ENCODE peak calls at places on chromosome 11, in six cellular contexts. Q is IMR-90, I is H1, D is neuronal stem cell, L is H9, X is trophoblast cell. N is an unnamed sample.
A peak's percentile ranks its signal among the peaks of the same experiment; 100 is the strongest.

GRCh38 chr11:46120711-46121327 is 435 bp downstream of the PHF21A start:
- DNase-seq in I (peak; percentile 64), L (peak; percentile 83), Q (peak; percentile 78), D (peak; percentile 73), X (peak; percentile 35), N (peak; percentile 91)

GRCh38 chr11:119011476-119011875 is 6.7 kb downstream of the RPS25 start:
- DNase-seq in I (no peak), L (no peak), Q (no peak), X (no peak), D (no peak), N (no peak)

GRCh38 chr11:130127509-130127908 is 32.1 kb upstream of the ST14 start:
- DNase-seq in X (no peak), I (no peak), Q (no peak), D (no peak), L (no peak), N (no peak)

GRCh38 chr11:75577198-75577597 is 15.1 kb downstream of the SERPINH1 start:
- DNase-seq in Q (peak; percentile 38), L (peak; percentile 56), I (peak; percentile 88), D (no peak), X (no peak), N (peak; percentile 40)

GRCh38 chr11:76150141-76150540 is 56.2 kb downstream of the WNT11 start:
- DNase-seq in Q (no peak), X (no peak), L (no peak), I (no peak), D (no peak), N (no peak)

GRCh38 chr11:503179-503981 is 3.7 kb downstream of the RNH1 start:
- DNase-seq in X (no peak), D (no peak), I (no peak), L (no peak), Q (peak; percentile 19), N (no peak)

GRCh38 chr11:42870480-42870879 is 441.3 kb upstream of the API5 start:
- DNase-seq in Q (no peak), D (no peak), L (no peak), I (no peak), X (no peak), N (no peak)

GRCh38 chr11:62392506-62392905 is 26.3 kb upstream of the SCGB1A1 start:
- DNase-seq in I (no peak), X (no peak), L (no peak), Q (no peak), D (no peak), N (no peak)

GRCh38 chr11:128379587-128380279 is 207.6 kb downstream of the ETS1 start:
- DNase-seq in I (no peak), D (no peak), X (no peak), L (no peak), Q (no peak), N (no peak)

GRCh38 chr11:126061707-126062678 is 673 bp downstream of the CDON start:
- DNase-seq in X (peak; percentile 25), I (peak; percentile 74), D (no peak), L (peak; percentile 62), Q (peak; percentile 5), N (peak; percentile 30)

GRCh38 chr11:63768232-63769043 is at the start of gene ZFTA:
- DNase-seq in Q (peak; percentile 37), I (peak; percentile 90), L (peak; percentile 73), X (no peak), D (peak; percentile 72), N (peak; percentile 63)

GRCh38 chr11:16511109-16511806 is 154.9 kb upstream of the SOX6 start:
- DNase-seq in L (no peak), D (no peak), Q (peak; percentile 96), X (peak; percentile 7), I (no peak), N (peak; percentile 76)

GRCh38 chr11:34585870-34586654 is 34.8 kb upstream of the EHF start:
- DNase-seq in L (no peak), X (no peak), I (no peak), Q (peak; percentile 71), D (peak; percentile 52), N (peak; percentile 56)

GRCh38 chr11:126544311-126545056 is 189.0 kb downstream of the ST3GAL4 start:
- DNase-seq in I (peak; percentile 56), Q (peak; percentile 57), X (no peak), L (peak; percentile 76), D (peak; percentile 79), N (no peak)

GRCh38 chr11:92457250-92457649 is 232.6 kb downstream of the FAT3 start:
- DNase-seq in I (no peak), Q (peak; percentile 31), D (no peak), X (no peak), L (no peak), N (no peak)

GRCh38 chr11:93005239-93005638 is 35.8 kb downstream of the MTNR1B start:
- DNase-seq in L (no peak), Q (peak; percentile 63), D (no peak), I (no peak), X (peak; percentile 24), N (no peak)

GRCh38 chr11:80587906-80588305 is 1147.1 kb upstream of the TENM4 start:
- DNase-seq in L (no peak), X (no peak), I (no peak), D (no peak), Q (no peak), N (no peak)

GRCh38 chr11:86608251-86608799 is 64.1 kb downstream of the ME3 start:
- DNase-seq in I (peak; percentile 53), L (peak; percentile 64), X (peak; percentile 38), Q (peak; percentile 80), D (no peak), N (peak; percentile 80)

GRCh38 chr11:69055598-69056516 is 7.1 kb downstream of the TPCN2 start:
- DNase-seq in X (no peak), D (no peak), L (no peak), Q (no peak), I (no peak), N (no peak)

GRCh38 chr11:61905067-61905696 is 12.2 kb downstream of the RAB3IL1 start:
- DNase-seq in X (no peak), L (no peak), D (no peak), I (no peak), Q (no peak), N (no peak)

GRCh38 chr11:57303280-57303989 is 21.3 kb downstream of the TNKS1BP1 start:
- DNase-seq in D (no peak), X (no peak), I (no peak), L (no peak), Q (no peak), N (no peak)

GRCh38 chr11:75523189-75523588 is 2.6 kb downstream of the GDPD5 start:
- DNase-seq in I (no peak), D (no peak), X (no peak), Q (no peak), L (no peak), N (no peak)

GRCh38 chr11:8566613-8567210 is 27.3 kb downstream of the STK33 start:
- DNase-seq in L (no peak), Q (peak; percentile 48), D (peak; percentile 32), I (no peak), X (no peak), N (peak; percentile 57)

GRCh38 chr11:121841487-121842167 is 274.4 kb downstream of the BLID start:
- DNase-seq in L (no peak), X (no peak), I (no peak), D (peak; percentile 2), Q (peak; percentile 83), N (peak; percentile 9)

GRCh38 chr11:119525855-119526196 is 102.9 kb upstream of the THY1 start:
- DNase-seq in I (no peak), D (no peak), L (no peak), X (no peak), Q (no peak), N (no peak)

GRCh38 chr11:8087185-8087584 is 6.2 kb downstream of the TUB start:
- DNase-seq in D (no peak), I (no peak), Q (no peak), L (peak; percentile 70), X (no peak), N (no peak)

GRCh38 chr11:120771551-120772060 is 252.3 kb upstream of the TBCEL start:
- DNase-seq in D (no peak), Q (no peak), L (peak; percentile 50), I (peak; percentile 47), X (no peak), N (no peak)

GRCh38 chr11:119651802-119652584 is 77.0 kb downstream of the NECTIN1 start:
- DNase-seq in Q (no peak), L (peak; percentile 70), X (no peak), I (no peak), D (no peak), N (no peak)

GRCh38 chr11:128326791-128327190 is 260.6 kb downstream of the ETS1 start:
- DNase-seq in Q (no peak), I (no peak), D (no peak), X (no peak), L (no peak), N (no peak)

DNA sequence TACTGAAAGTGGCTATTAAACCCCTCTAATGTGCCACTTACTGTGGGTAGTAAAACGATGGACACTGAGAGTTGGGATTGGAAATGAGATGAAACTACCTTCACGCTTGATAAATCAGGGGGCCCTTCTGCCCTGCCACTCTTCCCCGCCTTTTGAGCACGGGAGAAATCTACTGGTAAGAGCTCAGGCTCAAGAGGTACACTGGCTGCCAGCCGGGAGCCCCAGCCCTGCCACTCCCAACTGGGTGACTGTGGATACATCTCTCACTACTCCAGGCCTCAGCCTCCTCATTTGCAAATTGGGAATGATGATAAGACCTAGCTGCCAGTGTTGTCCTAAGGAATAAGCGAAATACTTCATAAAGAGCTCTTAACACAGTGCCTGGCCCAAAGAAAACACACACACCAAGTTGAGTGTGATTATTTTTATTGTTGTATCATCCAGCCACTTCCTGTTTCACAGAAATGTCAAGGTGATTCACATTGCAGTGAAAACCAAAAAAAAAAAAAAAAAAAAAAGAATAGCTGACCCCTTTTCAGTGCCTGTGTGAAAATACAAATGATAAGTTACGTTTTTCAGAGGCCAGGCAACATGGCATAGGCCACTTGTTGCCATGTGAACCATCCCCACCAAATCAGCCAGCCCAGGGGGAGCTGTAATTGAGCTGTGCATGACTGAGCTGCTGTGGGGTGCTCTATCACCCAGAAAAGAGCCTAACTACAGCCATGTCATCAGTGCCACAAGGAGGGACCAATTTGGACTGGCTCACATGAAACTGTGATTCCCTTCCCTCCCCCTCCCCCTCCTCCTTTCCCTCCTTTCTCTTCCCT is 4.4 kb upstream of the ZNRD2 start:
- DNase-seq in X (no peak), L (no peak), Q (peak; percentile 35), I (no peak), D (no peak), N (no peak)
- H3K27ac ChIP-seq in X (no peak overlapping the region), L (no peak overlapping the region), Q (no peak overlapping the region), I (no peak overlapping the region), D (no peak overlapping the region), N (no peak overlapping the region)

GRCh38 chr11:112029460-112029859 is 4.3 kb downstream of the DLAT start:
- DNase-seq in Q (no peak), I (no peak), D (no peak), L (no peak), X (no peak), N (no peak)
- H4K8ac ChIP-seq in Q (no peak overlapping the region), I (no peak overlapping the region), D (no peak overlapping the region), L (no peak overlapping the region), X (no peak overlapping the region), N (no peak overlapping the region)

DNA sequence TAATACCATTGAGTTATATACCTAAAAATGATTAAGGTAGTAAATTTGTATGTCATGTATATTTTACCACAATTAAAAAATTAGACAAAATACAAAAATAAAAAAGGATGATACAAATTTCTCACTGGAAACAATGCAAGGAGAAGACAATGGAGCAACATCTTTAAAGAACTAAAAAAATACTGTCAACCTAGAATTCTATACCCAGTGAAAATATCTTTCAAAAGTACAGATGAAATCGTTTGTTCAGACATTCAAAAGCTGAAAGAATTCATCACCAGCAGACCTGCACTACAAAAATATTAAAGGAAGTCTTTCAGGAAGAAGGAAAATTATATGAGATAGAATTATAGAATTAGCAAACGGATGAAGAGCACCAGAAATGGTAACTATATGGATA is 9.8 kb upstream of the ASCL2 start:
- DNase-seq in D (no peak), I (no peak), Q (no peak), L (no peak), X (no peak), N (no peak)
- H3K14ac ChIP-seq in D (no peak overlapping the region), I (no peak overlapping the region), Q (no peak overlapping the region), L (no peak overlapping the region), X (no peak overlapping the region), N (no peak overlapping the region)

GRCh38 chr11:114289779-114290178 is 6.4 kb upstream of the NNMT start:
- DNase-seq in I (no peak), L (no peak), X (no peak), D (no peak), Q (no peak), N (no peak)
- H3K27ac ChIP-seq in I (no peak overlapping the region), L (no peak overlapping the region), X (no peak overlapping the region), D (no peak overlapping the region), Q (no peak overlapping the region), N (peak overlapping the region; percentile 74)